ENCODE peak calls at places on chromosomes 7 and 10, in eight cellular contexts. Q is head of caudate nucleus; N is HFFc6; R is renal cortical epithelial cell; E is stimulated activated CD8-positive, alpha-beta memory T cell treated with anti-CD3 and anti-CD28 coated beads, Interleukin-15, amount 100 ng/mL, for 24 hours; V is KBM-7; J is cardiac muscle cell; D is KG1. P is an unnamed sample.

GRCh38 chr7:36127075-36127740 is 25.8 kb upstream of the EEPD1 start:
- DNase-seq in Q (no peak), N (no peak), R (no peak), E (no peak), V (no peak), J (no peak), D (no peak), P (peak; percentile 35)

GRCh38 chr10:29648114-29648982 is 13.6 kb upstream of the SVIL start:
- DNase-seq in Q (no peak), N (no peak), R (no peak), E (no peak), V (no peak), J (no peak), D (no peak), P (peak; percentile 46)

GRCh38 chr10:29860159-29860558 is 199.2 kb downstream of the JCAD start:
- DNase-seq in Q (no peak), N (no peak), R (no peak), E (no peak), V (peak; percentile 49), J (no peak), D (no peak), P (no peak)

GRCh38 chr7:71982847-71983246 is 429.3 kb downstream of the CALN1 start:
- DNase-seq in Q (no peak), N (no peak), R (no peak), E (no peak), V (no peak), J (no peak), D (no peak), P (peak; percentile 22)

GRCh38 chr7:10181996-10182395 is 791.7 kb upstream of the PHF14 start:
- DNase-seq in Q (no peak), N (no peak), R (no peak), E (no peak), V (no peak), J (no peak), D (no peak), P (no peak)

GRCh38 chr7:84162125-84162524 is 32.5 kb downstream of the SEMA3A start:
- DNase-seq in Q (no peak), N (no peak), R (no peak), E (no peak), V (no peak), J (no peak), D (no peak), P (no peak)

GRCh38 chr10:125848371-125848770 is 25.0 kb downstream of the BCCIP start:
- DNase-seq in Q (no peak), N (no peak), R (no peak), E (no peak), V (no peak), J (no peak), D (no peak), P (no peak)

GRCh38 chr7:47327698-47328391 is 254.1 kb downstream of the TNS3 start:
- DNase-seq in Q (peak; percentile 86), N (peak; percentile 78), R (peak; percentile 52), E (no peak), V (no peak), J (peak; percentile 95), D (no peak), P (no peak)

GRCh38 chr10:47290338-47290737 is 9.7 kb upstream of the GDF10 start:
- DNase-seq in Q (peak; percentile 14), N (no peak), R (no peak), E (no peak), V (no peak), J (no peak), D (no peak), P (no peak)

GRCh38 chr10:132623996-132624846 is 86.6 kb downstream of the INPP5A start:
- DNase-seq in Q (no peak), N (no peak), R (no peak), E (no peak), V (no peak), J (no peak), D (no peak), P (no peak)

GRCh38 chr7:142759433-142759832 is 10.2 kb downstream of the PRSS1 start:
- DNase-seq in Q (no peak), N (no peak), R (no peak), E (no peak), V (no peak), J (no peak), D (no peak), P (no peak)

GRCh38 chr7:123011766-123012369 is 16.4 kb upstream of the TAS2R16 start:
- DNase-seq in Q (no peak), N (no peak), R (no peak), E (no peak), V (no peak), J (no peak), D (no peak), P (no peak)

GRCh38 chr7:76512941-76513816 is 2.8 kb downstream of the UPK3B start:
- DNase-seq in Q (peak; percentile 16), N (no peak), R (no peak), E (no peak), V (no peak), J (peak; percentile 20), D (no peak), P (no peak)

P was measured in RPMI8226.